ENCODE peak calls at places on chromosomes 13 and 19, in five cellular contexts. C is psoas muscle; P is RPMI8226; F is activated T-helper 9 cell treated with anti-CD3 and anti-CD28 coated beads, Interleukin-2, amount 50 U/mL, for 16 hours; H is ELR. V is an unnamed sample.

GRCh38 chr13:51942189-51942588 is 69.1 kb downstream of the ATP7B start:
- DNase-seq in C (no peak), F (no peak), P (peak; percentile 91), H (no peak), V (peak; percentile 36)

GRCh38 chr19:22595918-22596341 is 38.2 kb upstream of the ZNF492 start:
- DNase-seq in P (peak; percentile 53), C (peak; percentile 28), F (no peak), H (no peak), V (no peak)

GRCh38 chr13:109206616-109207015 is 577.2 kb downstream of the MYO16 start:
- DNase-seq in F (no peak), C (no peak), P (no peak), H (no peak), V (no peak)

GRCh38 chr19:2797280-2797679 is 12.0 kb downstream of the THOP1 start:
- DNase-seq in P (no peak), F (no peak), H (no peak), C (no peak), V (no peak)

GRCh38 chr13:73465629-73465974 is 406.8 kb downstream of the KLF5 start:
- DNase-seq in F (no peak), H (peak; percentile 60), C (no peak), P (no peak), V (peak; percentile 89)

GRCh38 chr13:62357887-62358645 is 942.4 kb upstream of the PCDH20 start:
- DNase-seq in H (peak; percentile 79), F (no peak), C (no peak), P (peak; percentile 33), V (peak; percentile 43)

GRCh38 chr19:44948763-44949374 is 3.0 kb downstream of the APOC2 start:
- DNase-seq in C (no peak), P (no peak), F (no peak), H (no peak), V (no peak)

GRCh38 chr13:110407531-110407930 is 100.4 kb downstream of the COL4A2 start:
- DNase-seq in C (no peak), H (no peak), P (no peak), F (no peak), V (no peak)

GRCh38 chr19:21398851-21399250 is 1.9 kb downstream of the ZNF493 start:
- DNase-seq in H (no peak), P (no peak), C (no peak), F (no peak), V (peak; percentile 5)

GRCh38 chr19:15200575-15201364 is at the start of gene NOTCH3:
- DNase-seq in P (no peak), F (no peak), C (no peak), H (no peak), V (no peak)

GRCh38 chr19:1864480-1865171 is 1.2 kb upstream of the KLF16 start:
- DNase-seq in H (peak; percentile 80), F (peak; percentile 54), P (peak; percentile 81), C (peak; percentile 79), V (no peak)

GRCh38 chr19:51417107-51417806 is at the start of gene SIGLEC10:
- DNase-seq in F (no peak), P (peak; percentile 60), H (peak; percentile 36), C (peak; percentile 40), V (no peak)